ENCODE peak calls at places on chromosomes 6 and 20, in nine cellular contexts. One of them, this sample, is unnamed.

GRCh38 chr6:109467696-109468095 is 12.1 kb upstream of the MICAL1 start:
- DNase-seq in spleen: no peak
- DNase-seq in mammary epithelial cell: no peak
- DNase-seq in fibroblast of the aortic adventitia: no peak
- DNase-seq in psoas muscle: no peak
- DNase-seq in fibroblast of mammary gland: no peak
- DNase-seq in fibroblast of pulmonary artery: no peak
- DNase-seq in GM12865: no peak
- DNase-seq in A549: no peak
- DNase-seq in this sample: no peak

GRCh38 chr6:55886185-55886836 is 10.9 kb upstream of the BMP5 start:
- DNase-seq in GM12865: peak; percentile 10
- DNase-seq in fibroblast of pulmonary artery: peak; percentile 42
- DNase-seq in spleen: no peak
- DNase-seq in A549: no peak
- DNase-seq in fibroblast of the aortic adventitia: peak; percentile 47
- DNase-seq in fibroblast of mammary gland: peak; percentile 43
- DNase-seq in mammary epithelial cell: no peak
- DNase-seq in psoas muscle: no peak
- DNase-seq in this sample: peak; percentile 34

GRCh38 chr6:6685249-6685667 is 96.7 kb downstream of the LY86 start:
- DNase-seq in A549: no peak
- DNase-seq in fibroblast of mammary gland: peak; percentile 25
- DNase-seq in psoas muscle: no peak
- DNase-seq in mammary epithelial cell: no peak
- DNase-seq in spleen: no peak
- DNase-seq in fibroblast of the aortic adventitia: peak; percentile 30
- DNase-seq in GM12865: peak; percentile 61
- DNase-seq in fibroblast of pulmonary artery: no peak
- DNase-seq in this sample: peak; percentile 64

GRCh38 chr6:43916924-43917877 is 147.2 kb downstream of the VEGFA start:
- DNase-seq in spleen: no peak
- DNase-seq in fibroblast of mammary gland: peak; percentile 93
- DNase-seq in GM12865: no peak
- DNase-seq in fibroblast of the aortic adventitia: peak; percentile 21
- DNase-seq in mammary epithelial cell: no peak
- DNase-seq in A549: no peak
- DNase-seq in psoas muscle: peak; percentile 49
- DNase-seq in fibroblast of pulmonary artery: peak; percentile 82
- DNase-seq in this sample: peak; percentile 66

GRCh38 chr6:14742680-14743079 is 503.2 kb upstream of the JARID2 start:
- DNase-seq in fibroblast of pulmonary artery: no peak
- DNase-seq in psoas muscle: no peak
- DNase-seq in A549: no peak
- DNase-seq in fibroblast of the aortic adventitia: no peak
- DNase-seq in spleen: no peak
- DNase-seq in fibroblast of mammary gland: no peak
- DNase-seq in GM12865: no peak
- DNase-seq in mammary epithelial cell: no peak
- DNase-seq in this sample: no peak

GRCh38 chr20:9852566-9852965 is 13.7 kb upstream of the PAK5 start:
- DNase-seq in spleen: no peak
- DNase-seq in A549: no peak
- DNase-seq in fibroblast of the aortic adventitia: no peak
- DNase-seq in psoas muscle: no peak
- DNase-seq in fibroblast of pulmonary artery: no peak
- DNase-seq in fibroblast of mammary gland: no peak
- DNase-seq in mammary epithelial cell: no peak
- DNase-seq in GM12865: no peak
- DNase-seq in this sample: no peak

GRCh38 chr6:87315071-87315470 is 7.3 kb upstream of the SMIM8 start:
- DNase-seq in A549: no peak
- DNase-seq in GM12865: no peak
- DNase-seq in psoas muscle: no peak
- DNase-seq in mammary epithelial cell: no peak
- DNase-seq in fibroblast of the aortic adventitia: no peak
- DNase-seq in spleen: no peak
- DNase-seq in fibroblast of mammary gland: no peak
- DNase-seq in fibroblast of pulmonary artery: no peak
- DNase-seq in this sample: no peak

GRCh38 chr6:154726887-154727286 is 6.3 kb upstream of the SCAF8 start:
- DNase-seq in A549: no peak
- DNase-seq in spleen: no peak
- DNase-seq in fibroblast of mammary gland: no peak
- DNase-seq in psoas muscle: no peak
- DNase-seq in fibroblast of pulmonary artery: no peak
- DNase-seq in GM12865: no peak
- DNase-seq in fibroblast of the aortic adventitia: no peak
- DNase-seq in mammary epithelial cell: no peak
- DNase-seq in this sample: no peak

GRCh38 chr6:296151-297122 is 4.2 kb downstream of the DUSP22 start:
- DNase-seq in fibroblast of the aortic adventitia: peak; percentile 25
- DNase-seq in psoas muscle: no peak
- DNase-seq in A549: no peak
- DNase-seq in fibroblast of pulmonary artery: peak; percentile 18
- DNase-seq in mammary epithelial cell: no peak
- DNase-seq in GM12865: peak; percentile 91
- DNase-seq in fibroblast of mammary gland: no peak
- DNase-seq in spleen: peak; percentile 86
- DNase-seq in this sample: peak; percentile 57

GRCh38 chr20:45312241-45312640 is 4.1 kb upstream of the MATN4 start:
- DNase-seq in spleen: no peak
- DNase-seq in fibroblast of pulmonary artery: no peak
- DNase-seq in A549: no peak
- DNase-seq in GM12865: no peak
- DNase-seq in fibroblast of the aortic adventitia: no peak
- DNase-seq in psoas muscle: no peak
- DNase-seq in mammary epithelial cell: no peak
- DNase-seq in fibroblast of mammary gland: no peak
- DNase-seq in this sample: no peak

GRCh38 chr20:9458075-9458818 is 56.1 kb upstream of the LAMP5 start:
- DNase-seq in mammary epithelial cell: peak; percentile 58
- DNase-seq in psoas muscle: no peak
- DNase-seq in fibroblast of pulmonary artery: peak; percentile 5
- DNase-seq in A549: peak; percentile 4
- DNase-seq in spleen: no peak
- DNase-seq in fibroblast of the aortic adventitia: no peak
- DNase-seq in fibroblast of mammary gland: peak; percentile 61
- DNase-seq in GM12865: peak; percentile 64
- DNase-seq in this sample: peak; percentile 64

GRCh38 chr6:167161895-167162467 is 4.2 kb upstream of the GPR31 start:
- DNase-seq in mammary epithelial cell: peak; percentile 6
- DNase-seq in spleen: no peak
- DNase-seq in GM12865: no peak
- DNase-seq in A549: no peak
- DNase-seq in fibroblast of the aortic adventitia: no peak
- DNase-seq in fibroblast of mammary gland: no peak
- DNase-seq in psoas muscle: no peak
- DNase-seq in fibroblast of pulmonary artery: no peak
- DNase-seq in this sample: no peak

GRCh38 chr20:47810116-47810672 is 24.9 kb upstream of the SULF2 start:
- DNase-seq in spleen: peak; percentile 12
- DNase-seq in A549: no peak
- DNase-seq in fibroblast of mammary gland: no peak
- DNase-seq in psoas muscle: no peak
- DNase-seq in fibroblast of the aortic adventitia: no peak
- DNase-seq in fibroblast of pulmonary artery: no peak
- DNase-seq in GM12865: no peak
- DNase-seq in mammary epithelial cell: no peak
- DNase-seq in this sample: peak; percentile 64

GRCh38 chr20:51100617-51101016 is 77.7 kb upstream of the KCNG1 start:
- DNase-seq in fibroblast of pulmonary artery: no peak
- DNase-seq in psoas muscle: no peak
- DNase-seq in mammary epithelial cell: no peak
- DNase-seq in fibroblast of the aortic adventitia: no peak
- DNase-seq in fibroblast of mammary gland: no peak
- DNase-seq in GM12865: peak; percentile 9
- DNase-seq in A549: no peak
- DNase-seq in spleen: no peak
- DNase-seq in this sample: no peak

GRCh38 chr6:56551409-56552120 is 91.1 kb downstream of the DST start:
- DNase-seq in fibroblast of mammary gland: no peak
- DNase-seq in mammary epithelial cell: no peak
- DNase-seq in spleen: no peak
- DNase-seq in psoas muscle: no peak
- DNase-seq in fibroblast of the aortic adventitia: no peak
- DNase-seq in A549: no peak
- DNase-seq in fibroblast of pulmonary artery: no peak
- DNase-seq in GM12865: no peak
- DNase-seq in this sample: no peak

GRCh38 chr6:114280239-114280982 is 62.4 kb downstream of the HS3ST5 start:
- DNase-seq in fibroblast of the aortic adventitia: no peak
- DNase-seq in mammary epithelial cell: no peak
- DNase-seq in fibroblast of mammary gland: no peak
- DNase-seq in GM12865: no peak
- DNase-seq in spleen: no peak
- DNase-seq in psoas muscle: no peak
- DNase-seq in fibroblast of pulmonary artery: no peak
- DNase-seq in A549: no peak
- DNase-seq in this sample: no peak

GRCh38 chr6:150267686-150268561 is 100.9 kb upstream of the IYD start:
- DNase-seq in fibroblast of the aortic adventitia: peak; percentile 37
- DNase-seq in spleen: no peak
- DNase-seq in mammary epithelial cell: peak; percentile 91
- DNase-seq in fibroblast of pulmonary artery: peak; percentile 74
- DNase-seq in fibroblast of mammary gland: peak; percentile 88
- DNase-seq in psoas muscle: peak; percentile 34
- DNase-seq in A549: no peak
- DNase-seq in GM12865: no peak
- DNase-seq in this sample: peak; percentile 77
- TF ChIP-seq CTCF in fibroblast of the aortic adventitia: no peak
- TF ChIP-seq CTCF in spleen: no peak
- TF ChIP-seq CTCF in mammary epithelial cell: no peak
- TF ChIP-seq CTCF in fibroblast of pulmonary artery: no peak
- TF ChIP-seq CTCF in fibroblast of mammary gland: peak; percentile 0
- TF ChIP-seq CTCF in psoas muscle: peak; percentile 20
- TF ChIP-seq CTCF in A549: no peak
- TF ChIP-seq CTCF in GM12865: no peak
- TF ChIP-seq CTCF in this sample: no peak

DNA sequence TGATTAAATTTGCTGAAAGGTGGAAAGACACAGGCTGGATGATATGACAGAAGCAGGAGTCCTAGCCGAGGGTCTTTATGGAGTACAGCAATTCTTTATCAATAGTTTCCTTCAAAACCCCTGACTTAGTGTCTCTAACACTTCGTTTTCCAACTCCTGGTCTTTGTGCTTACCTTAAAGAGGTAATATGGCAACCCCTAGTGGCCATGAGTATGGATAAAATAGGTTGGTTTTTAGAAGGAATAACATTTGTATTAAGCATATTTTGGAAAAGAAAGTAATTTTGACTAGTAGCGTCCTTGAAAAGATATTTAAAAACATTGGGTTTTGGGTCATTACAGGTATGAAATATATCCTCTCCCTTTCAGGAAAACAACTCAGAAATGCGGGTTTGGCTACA is 51.9 kb downstream of the VGLL2 start:
- DNase-seq in fibroblast of mammary gland: peak; percentile 36
- DNase-seq in A549: peak; percentile 2
- DNase-seq in GM12865: peak; percentile 19
- DNase-seq in spleen: no peak
- DNase-seq in psoas muscle: no peak
- DNase-seq in fibroblast of the aortic adventitia: peak; percentile 21
- DNase-seq in mammary epithelial cell: peak; percentile 19
- DNase-seq in fibroblast of pulmonary artery: peak; percentile 18
- DNase-seq in this sample: peak; percentile 27
- TF ChIP-seq CTCF in fibroblast of mammary gland: peak; percentile 44
- TF ChIP-seq CTCF in A549: peak; percentile 40
- TF ChIP-seq CTCF in GM12865: peak; percentile 40
- TF ChIP-seq CTCF in spleen: no peak
- TF ChIP-seq CTCF in psoas muscle: peak; percentile 65
- TF ChIP-seq CTCF in fibroblast of the aortic adventitia: peak; percentile 32
- TF ChIP-seq CTCF in mammary epithelial cell: peak; percentile 62
- TF ChIP-seq CTCF in fibroblast of pulmonary artery: peak; percentile 32
- TF ChIP-seq CTCF in this sample: peak; percentile 23

GRCh38 chr6:4185846-4186245 is 50.5 kb upstream of the ECI2 start:
- DNase-seq in psoas muscle: no peak
- DNase-seq in spleen: no peak
- DNase-seq in fibroblast of mammary gland: no peak
- DNase-seq in fibroblast of pulmonary artery: no peak
- DNase-seq in GM12865: no peak
- DNase-seq in A549: no peak
- DNase-seq in mammary epithelial cell: no peak
- DNase-seq in fibroblast of the aortic adventitia: no peak
- DNase-seq in this sample: no peak
- TF ChIP-seq CTCF in psoas muscle: no peak
- TF ChIP-seq CTCF in spleen: no peak
- TF ChIP-seq CTCF in fibroblast of mammary gland: no peak
- TF ChIP-seq CTCF in fibroblast of pulmonary artery: no peak
- TF ChIP-seq CTCF in GM12865: no peak
- TF ChIP-seq CTCF in A549: no peak
- TF ChIP-seq CTCF in mammary epithelial cell: no peak
- TF ChIP-seq CTCF in fibroblast of the aortic adventitia: no peak
- TF ChIP-seq CTCF in this sample: no peak

GRCh38 chr20:35823147-35823546 is 51.3 kb downstream of the PHF20 start:
- DNase-seq in A549: no peak
- DNase-seq in mammary epithelial cell: no peak
- DNase-seq in fibroblast of the aortic adventitia: no peak
- DNase-seq in fibroblast of pulmonary artery: peak; percentile 64
- DNase-seq in fibroblast of mammary gland: no peak
- DNase-seq in spleen: no peak
- DNase-seq in psoas muscle: no peak
- DNase-seq in GM12865: no peak
- DNase-seq in this sample: peak; percentile 56

GRCh38 chr20:35823937-35824336 is 52.1 kb downstream of the PHF20 start:
- DNase-seq in spleen: no peak
- DNase-seq in GM12865: no peak
- DNase-seq in psoas muscle: no peak
- DNase-seq in A549: no peak
- DNase-seq in fibroblast of the aortic adventitia: no peak
- DNase-seq in mammary epithelial cell: no peak
- DNase-seq in fibroblast of pulmonary artery: no peak
- DNase-seq in fibroblast of mammary gland: no peak
- DNase-seq in this sample: no peak

GRCh38 chr20:35828916-35829315 is 57.1 kb downstream of the PHF20 start:
- DNase-seq in spleen: no peak
- DNase-seq in fibroblast of pulmonary artery: no peak
- DNase-seq in fibroblast of the aortic adventitia: no peak
- DNase-seq in fibroblast of mammary gland: no peak
- DNase-seq in GM12865: no peak
- DNase-seq in psoas muscle: no peak
- DNase-seq in mammary epithelial cell: no peak
- DNase-seq in A549: no peak
- DNase-seq in this sample: no peak

GRCh38 chr20:35828434-35828833 is 56.6 kb downstream of the PHF20 start:
- DNase-seq in fibroblast of the aortic adventitia: no peak
- DNase-seq in fibroblast of mammary gland: no peak
- DNase-seq in mammary epithelial cell: no peak
- DNase-seq in GM12865: no peak
- DNase-seq in fibroblast of pulmonary artery: no peak
- DNase-seq in spleen: no peak
- DNase-seq in A549: no peak
- DNase-seq in psoas muscle: peak; percentile 70
- DNase-seq in this sample: no peak

DNA sequence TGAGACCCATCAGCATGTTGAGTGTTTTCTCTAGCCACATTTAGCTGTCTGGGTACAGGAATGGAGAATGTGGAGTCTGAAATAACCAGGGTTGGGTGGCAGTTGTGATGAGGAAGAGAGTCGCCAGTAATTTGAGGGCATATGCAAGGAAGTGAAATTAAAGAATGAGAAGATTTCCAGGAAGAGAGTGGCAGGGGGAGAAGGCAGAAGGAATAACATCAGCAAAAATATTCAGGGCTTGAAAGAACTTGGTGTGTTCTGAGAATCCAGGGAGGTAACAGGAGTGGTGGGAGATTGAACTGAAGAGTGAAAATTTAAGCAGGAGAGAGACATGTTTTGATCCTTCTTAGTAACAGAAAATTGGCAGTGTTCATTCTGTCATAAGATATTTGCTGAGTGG is 54.5 kb downstream of the PHF20 start:
- DNase-seq in GM12865: no peak
- DNase-seq in mammary epithelial cell: no peak
- DNase-seq in A549: no peak
- DNase-seq in fibroblast of mammary gland: no peak
- DNase-seq in psoas muscle: no peak
- DNase-seq in fibroblast of pulmonary artery: no peak
- DNase-seq in fibroblast of the aortic adventitia: no peak
- DNase-seq in spleen: no peak
- DNase-seq in this sample: no peak
- TF ChIP-seq CTCF in GM12865: no peak
- TF ChIP-seq CTCF in mammary epithelial cell: no peak
- TF ChIP-seq CTCF in A549: no peak
- TF ChIP-seq CTCF in fibroblast of mammary gland: no peak
- TF ChIP-seq CTCF in psoas muscle: no peak
- TF ChIP-seq CTCF in fibroblast of pulmonary artery: no peak
- TF ChIP-seq CTCF in fibroblast of the aortic adventitia: no peak
- TF ChIP-seq CTCF in spleen: no peak
- TF ChIP-seq CTCF in this sample: no peak